ENCODE peak calls at places on chromosomes 7 and 10, in five cellular contexts. B, L, X, P and O are unnamed samples.

GRCh38 chr7:111172573-111172972 is 81.6 kb downstream of the LRRN3 start:
- DNase-seq in B (no peak), L (no peak), X (no peak), P (no peak), O (no peak)

GRCh38 chr7:129923709-129924108 is 29.1 kb downstream of the UBE2H start:
- DNase-seq in B (no peak), L (no peak), X (peak), P (no peak), O (no peak)

GRCh38 chr7:16982640-16983103 is 100.9 kb upstream of the AGR3 start:
- DNase-seq in B (peak), L (peak), X (no peak), P (no peak), O (no peak)

GRCh38 chr7:159027091-159027802 is 117.4 kb downstream of the VIPR2 start:
- DNase-seq in B (no peak), L (no peak), X (no peak), P (no peak), O (no peak)

GRCh38 chr7:155408657-155409586 is 49.0 kb upstream of the EN2 start:
- DNase-seq in B (peak), L (peak), X (no peak), P (no peak), O (no peak)

GRCh38 chr7:102050864-102051460 is 233.5 kb downstream of the CUX1 start:
- DNase-seq in B (no peak), L (no peak), X (no peak), P (no peak), O (no peak)

GRCh38 chr10:22606164-22606614 is 108.2 kb downstream of the PIP4K2A start:
- DNase-seq in B (peak), L (no peak), X (no peak), P (peak), O (no peak)

GRCh38 chr7:98372993-98373392 is 27.9 kb downstream of the BAIAP2L1 start:
- DNase-seq in B (no peak), L (no peak), X (no peak), P (no peak), O (no peak)

GRCh38 chr10:122140941-122141623 is 130.0 kb upstream of the BTBD16 start:
- DNase-seq in B (no peak), L (no peak), X (peak), P (peak), O (no peak)

GRCh38 chr7:79507161-79507560 is 53.7 kb upstream of the MAGI2 start:
- DNase-seq in B (no peak), L (no peak), X (no peak), P (no peak), O (no peak)

GRCh38 chr7:17444673-17445072 is 146.2 kb downstream of the AHR start:
- DNase-seq in B (peak), L (no peak), X (no peak), P (no peak), O (no peak)

GRCh38 chr10:14397069-14397468 is 66.3 kb upstream of the FRMD4A start:
- DNase-seq in B (peak), L (no peak), X (peak), P (peak), O (no peak)

GRCh38 chr10:14383266-14383665 is 52.5 kb upstream of the FRMD4A start:
- DNase-seq in B (peak), L (no peak), X (no peak), P (no peak), O (no peak)

GRCh38 chr7:27161214-27161720 is 4.1 kb downstream of the HOXA9 start:
- DNase-seq in B (no peak), L (peak), X (no peak), P (peak), O (no peak)
- TF ChIP-seq CTCF in B (no peak), L (no peak), X (no peak), P (no peak), O (no peak)

GRCh38 chr7:68336534-68336933 is 1261.7 kb upstream of the AUTS2 start:
- DNase-seq in B (no peak), L (no peak), X (no peak), P (no peak), O (no peak)

DNA sequence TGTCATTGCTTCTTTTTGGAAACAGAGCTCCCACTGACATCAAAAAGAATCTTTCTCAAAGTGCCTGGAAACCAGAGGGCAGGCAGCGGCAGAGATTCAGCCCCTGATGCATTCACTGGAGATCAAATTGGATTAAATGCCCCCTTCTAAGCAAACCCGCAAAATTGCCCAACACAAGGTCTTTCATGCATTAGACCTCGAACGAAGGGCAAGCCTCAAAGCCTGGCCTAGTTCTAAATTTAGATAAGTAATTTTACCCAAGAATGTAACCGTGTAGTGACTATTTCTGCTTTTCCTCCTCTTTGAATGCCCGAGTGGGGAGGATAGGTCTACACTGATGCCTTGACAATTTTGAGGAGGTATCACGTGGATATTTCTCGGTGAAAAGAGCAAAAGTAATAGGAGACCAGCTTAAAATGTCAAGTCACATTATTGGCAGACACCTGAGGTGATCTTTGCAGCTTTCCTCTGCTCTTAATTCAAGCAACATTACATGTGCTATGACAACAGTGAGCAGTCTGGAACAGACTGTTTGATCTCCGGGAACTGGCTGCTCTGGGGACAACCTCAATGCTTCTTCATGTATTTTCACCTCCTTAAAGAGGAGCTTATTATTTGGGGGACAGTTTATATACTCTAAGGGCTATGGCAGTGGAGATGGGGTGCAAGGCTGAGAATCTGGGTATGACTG is 1263.5 kb upstream of the AUTS2 start:
- DNase-seq in B (no peak), L (no peak), X (no peak), P (no peak), O (no peak)
- TF ChIP-seq CTCF in B (no peak), L (no peak), X (no peak), P (no peak), O (no peak)

GRCh38 chr7:73667344-73668102 is at the start of gene VPS37D:
- DNase-seq in B (peak), L (peak), X (peak), P (peak), O (peak)
- TF ChIP-seq CTCF in B (peak), L (peak), X (peak), P (peak), O (peak)

DNA sequence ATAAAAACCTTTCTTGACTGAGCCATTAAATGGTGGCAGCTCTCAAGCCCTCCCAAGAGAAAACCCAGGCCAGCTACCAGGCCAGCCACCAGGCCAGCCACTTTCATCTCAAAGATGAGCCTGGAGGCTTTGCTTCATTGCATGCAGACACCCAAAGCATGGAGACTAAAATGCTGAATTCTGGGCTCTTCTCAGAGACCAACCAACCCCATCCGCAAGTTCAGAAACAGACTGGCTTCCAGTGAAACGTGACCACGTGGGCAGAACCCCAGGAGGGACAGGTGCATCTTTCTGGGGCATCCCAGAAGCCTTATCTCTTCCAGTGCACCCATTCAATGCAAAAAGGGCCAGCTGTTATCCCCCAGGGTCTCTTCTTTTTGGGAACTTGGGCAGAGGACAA is 20.9 kb downstream of the CHST15 start:
- DNase-seq in B (no peak), L (no peak), X (no peak), P (no peak), O (no peak)
- TF ChIP-seq CTCF in B (no peak), L (no peak), X (no peak), P (no peak), O (no peak)

GRCh38 chr7:1844956-1845390 is 174.9 kb downstream of the ELFN1 start:
- DNase-seq in B (no peak), L (peak), X (no peak), P (peak), O (no peak)

GRCh38 chr7:1847260-1848001 is 177.4 kb downstream of the ELFN1 start:
- DNase-seq in B (no peak), L (peak), X (no peak), P (peak), O (no peak)

GRCh38 chr7:1844336-1844955 is 174.4 kb downstream of the ELFN1 start:
- DNase-seq in B (no peak), L (peak), X (no peak), P (peak), O (no peak)

GRCh38 chr7:1846331-1847065 is 176.4 kb downstream of the ELFN1 start:
- DNase-seq in B (no peak), L (peak), X (no peak), P (peak), O (no peak)

GRCh38 chr7:1845536-1846311 is 175.6 kb downstream of the ELFN1 start:
- DNase-seq in B (no peak), L (peak), X (no peak), P (peak), O (no peak)
- TF ChIP-seq CTCF in B (no peak), L (no peak), X (no peak), P (no peak), O (no peak)

GRCh38 chr10:128373071-128373749 is 247.0 kb upstream of the MKI67 start:
- DNase-seq in B (no peak), L (no peak), X (no peak), P (no peak), O (no peak)

GRCh38 chr10:128369101-128369650 is 243.0 kb upstream of the MKI67 start:
- DNase-seq in B (no peak), L (no peak), X (no peak), P (no peak), O (no peak)

GRCh38 chr10:128362514-128362913 is 236.3 kb upstream of the MKI67 start:
- DNase-seq in B (no peak), L (no peak), X (no peak), P (no peak), O (no peak)

DNA sequence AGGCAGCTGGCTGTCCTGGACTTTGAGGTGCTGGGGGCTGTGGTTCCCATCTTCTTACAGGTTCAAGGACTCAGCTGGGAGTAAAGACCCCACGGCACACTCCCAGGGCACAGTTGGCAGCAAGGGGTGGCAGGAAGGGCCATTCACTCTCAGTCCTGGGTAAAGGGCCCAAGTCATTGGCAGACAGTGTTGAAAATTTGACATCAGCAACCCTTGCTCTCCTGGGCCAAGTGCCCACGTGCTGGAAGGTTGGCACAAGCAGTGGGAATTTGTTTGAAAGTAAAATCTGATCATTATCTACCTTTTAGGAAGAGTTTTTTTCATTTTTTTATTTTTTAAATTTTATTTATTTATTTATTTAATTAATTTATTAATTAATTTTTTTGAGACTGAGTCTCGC is 241.6 kb upstream of the MKI67 start:
- DNase-seq in B (no peak), L (no peak), X (no peak), P (no peak), O (no peak)
- TF ChIP-seq CTCF in B (no peak), L (no peak), X (no peak), P (no peak), O (no peak)